ENCODE peak calls at places on chromosomes 5 and 9, in four cellular contexts. One of them, this sample, is unnamed. For H3K4me1, the result is how much of the 10 kb centered on the place peaks cover.

GRCh38 chr9:136409557-136410455 is 608 bp downstream of the ENTR1 start:
- DNase-seq in cardiac muscle cell: peak
- DNase-seq in heart right ventricle: no peak
- DNase-seq in mesendoderm: peak
- DNase-seq in this sample: peak

GRCh38 chr5:54844905-54845566 is 140.4 kb downstream of the ESM1 start:
- DNase-seq in cardiac muscle cell: peak
- DNase-seq in heart right ventricle: no peak
- DNase-seq in mesendoderm: peak
- DNase-seq in this sample: no peak

GRCh38 chr9:2096376-2096970 is 81.3 kb downstream of the SMARCA2 start:
- DNase-seq in cardiac muscle cell: no peak
- DNase-seq in heart right ventricle: no peak
- DNase-seq in mesendoderm: peak
- DNase-seq in this sample: no peak

GRCh38 chr9:38482918-38483592 is 58.8 kb upstream of the IGFBPL1 start:
- DNase-seq in cardiac muscle cell: peak
- DNase-seq in heart right ventricle: no peak
- DNase-seq in mesendoderm: peak
- DNase-seq in this sample: no peak

GRCh38 chr5:74993743-74994142 is 58.6 kb downstream of the GCNT4 start:
- DNase-seq in cardiac muscle cell: no peak
- DNase-seq in heart right ventricle: no peak
- DNase-seq in mesendoderm: no peak
- DNase-seq in this sample: no peak

GRCh38 chr9:23665635-23666034 is 160.4 kb downstream of the ELAVL2 start:
- DNase-seq in cardiac muscle cell: no peak
- DNase-seq in heart right ventricle: no peak
- DNase-seq in mesendoderm: no peak
- DNase-seq in this sample: no peak

GRCh38 chr5:74587300-74587699 is 53.2 kb downstream of the ENC1 start:
- DNase-seq in cardiac muscle cell: no peak
- DNase-seq in heart right ventricle: no peak
- DNase-seq in mesendoderm: peak
- DNase-seq in this sample: no peak

GRCh38 chr5:125874057-125874456 is 549.2 kb upstream of the GRAMD2B start:
- DNase-seq in cardiac muscle cell: no peak
- DNase-seq in heart right ventricle: no peak
- DNase-seq in mesendoderm: no peak
- DNase-seq in this sample: no peak

GRCh38 chr5:159231167-159231566 is 21.8 kb upstream of the RNF145 start:
- DNase-seq in cardiac muscle cell: no peak
- DNase-seq in heart right ventricle: no peak
- DNase-seq in mesendoderm: no peak
- DNase-seq in this sample: no peak

GRCh38 chr9:127021664-127022337 is 100.6 kb downstream of the ANGPTL2 start:
- DNase-seq in cardiac muscle cell: peak
- DNase-seq in heart right ventricle: peak
- DNase-seq in mesendoderm: no peak
- DNase-seq in this sample: peak

GRCh38 chr5:148443998-148444397 is 60.2 kb downstream of the FBXO38 start:
- DNase-seq in cardiac muscle cell: peak
- DNase-seq in heart right ventricle: peak
- DNase-seq in mesendoderm: peak
- DNase-seq in this sample: no peak

GRCh38 chr5:135134686-135135381 is 100.8 kb upstream of the PITX1 start:
- DNase-seq in cardiac muscle cell: no peak
- DNase-seq in heart right ventricle: no peak
- DNase-seq in mesendoderm: no peak
- DNase-seq in this sample: no peak

GRCh38 chr5:136039202-136039601 is 10.4 kb downstream of the TGFBI start:
- DNase-seq in cardiac muscle cell: no peak
- DNase-seq in heart right ventricle: no peak
- DNase-seq in mesendoderm: no peak
- DNase-seq in this sample: no peak

GRCh38 chr5:73892806-73893205 is 266.8 kb downstream of the ARHGEF28 start:
- DNase-seq in cardiac muscle cell: no peak
- DNase-seq in heart right ventricle: no peak
- DNase-seq in mesendoderm: no peak
- DNase-seq in this sample: no peak

GRCh38 chr5:38803246-38803645 is 42.6 kb upstream of the OSMR start:
- DNase-seq in cardiac muscle cell: no peak
- DNase-seq in heart right ventricle: no peak
- DNase-seq in mesendoderm: no peak
- DNase-seq in this sample: no peak

GRCh38 chr5:56525117-56525516 is 290.2 kb upstream of the MAP3K1 start:
- DNase-seq in cardiac muscle cell: no peak
- DNase-seq in heart right ventricle: no peak
- DNase-seq in mesendoderm: no peak
- DNase-seq in this sample: no peak

GRCh38 chr5:140967226-140967893 is 1.1 kb downstream of the PCDHAC2 start:
- DNase-seq in cardiac muscle cell: no peak
- DNase-seq in heart right ventricle: no peak
- DNase-seq in mesendoderm: peak
- DNase-seq in this sample: no peak

GRCh38 chr9:33446507-33447403 is 638 bp downstream of the AQP3 start:
- DNase-seq in cardiac muscle cell: no peak
- DNase-seq in heart right ventricle: peak
- DNase-seq in mesendoderm: peak
- DNase-seq in this sample: no peak

GRCh38 chr9:21903380-21903965 is 90.7 kb downstream of the CDKN2A start:
- DNase-seq in cardiac muscle cell: no peak
- DNase-seq in heart right ventricle: no peak
- DNase-seq in mesendoderm: no peak
- DNase-seq in this sample: no peak

GRCh38 chr9:7246917-7247538 is 489.3 kb downstream of the KDM4C start:
- DNase-seq in cardiac muscle cell: no peak
- DNase-seq in heart right ventricle: no peak
- DNase-seq in mesendoderm: no peak
- DNase-seq in this sample: no peak

GRCh38 chr5:59598547-59598874 is 295.0 kb downstream of the PDE4D start:
- DNase-seq in cardiac muscle cell: no peak
- DNase-seq in heart right ventricle: no peak
- DNase-seq in mesendoderm: no peak
- DNase-seq in this sample: no peak

GRCh38 chr9:121369595-121370265 is at the start of gene STOM:
- DNase-seq in cardiac muscle cell: no peak
- DNase-seq in heart right ventricle: peak
- DNase-seq in mesendoderm: no peak
- DNase-seq in this sample: peak

GRCh38 chr9:13762209-13762608 is 482.7 kb upstream of the MPDZ start:
- DNase-seq in cardiac muscle cell: no peak
- DNase-seq in heart right ventricle: no peak
- DNase-seq in mesendoderm: no peak
- DNase-seq in this sample: no peak

GRCh38 chr5:150589791-150590601 is 50.5 kb upstream of the SYNPO start:
- DNase-seq in cardiac muscle cell: peak
- DNase-seq in heart right ventricle: peak
- DNase-seq in mesendoderm: peak
- DNase-seq in this sample: no peak

GRCh38 chr9:17839744-17840143 is 260.9 kb downstream of the SH3GL2 start:
- DNase-seq in cardiac muscle cell: peak
- DNase-seq in heart right ventricle: no peak
- DNase-seq in mesendoderm: no peak
- DNase-seq in this sample: no peak

GRCh38 chr5:149724884-149725283 is 5.2 kb upstream of the PPARGC1B start:
- DNase-seq in cardiac muscle cell: no peak
- DNase-seq in heart right ventricle: no peak
- DNase-seq in mesendoderm: no peak
- DNase-seq in this sample: no peak

GRCh38 chr9:125646222-125647100 is 60.5 kb downstream of the MAPKAP1 start:
- DNase-seq in cardiac muscle cell: no peak
- DNase-seq in heart right ventricle: no peak
- DNase-seq in mesendoderm: no peak
- DNase-seq in this sample: no peak

GRCh38 chr5:150209020-150209635 is 19.3 kb downstream of the SLC6A7 start:
- DNase-seq in cardiac muscle cell: no peak
- DNase-seq in heart right ventricle: no peak
- DNase-seq in mesendoderm: peak
- DNase-seq in this sample: no peak

GRCh38 chr5:7886849-7887460 is 18.0 kb downstream of the MTRR start:
- DNase-seq in cardiac muscle cell: peak
- DNase-seq in heart right ventricle: no peak
- DNase-seq in mesendoderm: peak
- DNase-seq in this sample: no peak

GRCh38 chr5:127236254-127236653 is 54.3 kb upstream of the MEGF10 start:
- DNase-seq in cardiac muscle cell: no peak
- DNase-seq in heart right ventricle: no peak
- DNase-seq in mesendoderm: no peak
- DNase-seq in this sample: no peak

GRCh38 chr9:9395539-9395938 is 1217.3 kb downstream of the PTPRD start:
- DNase-seq in cardiac muscle cell: no peak
- DNase-seq in heart right ventricle: no peak
- DNase-seq in mesendoderm: no peak
- DNase-seq in this sample: no peak

GRCh38 chr5:76271836-76272235 is 131.2 kb upstream of the IQGAP2 start:
- DNase-seq in cardiac muscle cell: no peak
- DNase-seq in heart right ventricle: no peak
- DNase-seq in mesendoderm: peak
- DNase-seq in this sample: no peak

GRCh38 chr5:126624534-126624933 is 23.8 kb downstream of the PHAX start:
- DNase-seq in cardiac muscle cell: no peak
- DNase-seq in heart right ventricle: no peak
- DNase-seq in mesendoderm: peak
- DNase-seq in this sample: no peak

GRCh38 chr5:180160822-180161221 is 48.2 kb downstream of the RASGEF1C start:
- DNase-seq in cardiac muscle cell: no peak
- DNase-seq in heart right ventricle: no peak
- DNase-seq in mesendoderm: no peak
- DNase-seq in this sample: peak

GRCh38 chr9:80650964-80651555 is 1038.3 kb downstream of the TLE1 start:
- DNase-seq in cardiac muscle cell: no peak
- DNase-seq in heart right ventricle: peak
- DNase-seq in mesendoderm: no peak
- DNase-seq in this sample: no peak

GRCh38 chr9:128575921-128576320 is 23.5 kb downstream of the SPTAN1 start:
- DNase-seq in cardiac muscle cell: no peak
- DNase-seq in heart right ventricle: no peak
- DNase-seq in mesendoderm: no peak
- DNase-seq in this sample: no peak

GRCh38 chr5:133397432-133397831 is 214.9 kb downstream of the FSTL4 start:
- DNase-seq in cardiac muscle cell: no peak
- DNase-seq in heart right ventricle: no peak
- DNase-seq in mesendoderm: no peak
- DNase-seq in this sample: peak

GRCh38 chr9:96126321-96126881 is 175.6 kb downstream of the HSD17B3 start:
- DNase-seq in cardiac muscle cell: no peak
- DNase-seq in heart right ventricle: no peak
- DNase-seq in mesendoderm: no peak
- DNase-seq in this sample: no peak

GRCh38 chr5:166320923-166321480 is 1970.4 kb upstream of the WWC1 start:
- DNase-seq in cardiac muscle cell: no peak
- DNase-seq in heart right ventricle: no peak
- DNase-seq in mesendoderm: no peak
- DNase-seq in this sample: no peak
- H3K4me1 ChIP-seq in cardiac muscle cell: under half
- H3K4me1 ChIP-seq in heart right ventricle: under half
- H3K4me1 ChIP-seq in mesendoderm: under half
- H3K4me1 ChIP-seq in this sample: under half

GRCh38 chr9:694499-695154 is 146.9 kb upstream of the DMRT1 start:
- DNase-seq in cardiac muscle cell: no peak
- DNase-seq in heart right ventricle: peak
- DNase-seq in mesendoderm: no peak
- DNase-seq in this sample: no peak
- H3K27ac ChIP-seq in cardiac muscle cell: no peak
- H3K27ac ChIP-seq in heart right ventricle: peak
- H3K27ac ChIP-seq in mesendoderm: no peak
- H3K27ac ChIP-seq in this sample: peak

GRCh38 chr5:171945066-171945465 is 61.4 kb downstream of the FBXW11 start:
- DNase-seq in cardiac muscle cell: no peak
- DNase-seq in heart right ventricle: no peak
- DNase-seq in mesendoderm: no peak
- DNase-seq in this sample: no peak
- H3K4me1 ChIP-seq in cardiac muscle cell: under half
- H3K4me1 ChIP-seq in heart right ventricle: under half
- H3K4me1 ChIP-seq in mesendoderm: under half
- H3K4me1 ChIP-seq in this sample: under half

GRCh38 chr5:173590436-173591299 is 25.8 kb downstream of the BOD1 start:
- DNase-seq in cardiac muscle cell: no peak
- DNase-seq in heart right ventricle: peak
- DNase-seq in mesendoderm: no peak
- DNase-seq in this sample: no peak
- H3K27ac ChIP-seq in cardiac muscle cell: no peak
- H3K27ac ChIP-seq in heart right ventricle: no peak
- H3K27ac ChIP-seq in mesendoderm: no peak
- H3K27ac ChIP-seq in this sample: peak

GRCh38 chr9:114366334-114367128 is 21.3 kb downstream of the AKNA start:
- DNase-seq in cardiac muscle cell: no peak
- DNase-seq in heart right ventricle: no peak
- DNase-seq in mesendoderm: no peak
- DNase-seq in this sample: no peak

GRCh38 chr9:114370251-114370984 is 17.4 kb downstream of the AKNA start:
- DNase-seq in cardiac muscle cell: no peak
- DNase-seq in heart right ventricle: no peak
- DNase-seq in mesendoderm: peak
- DNase-seq in this sample: no peak

GRCh38 chr9:114367406-114367805 is 20.4 kb downstream of the AKNA start:
- DNase-seq in cardiac muscle cell: no peak
- DNase-seq in heart right ventricle: no peak
- DNase-seq in mesendoderm: no peak
- DNase-seq in this sample: no peak

GRCh38 chr9:114369567-114370240 is 18.1 kb downstream of the AKNA start:
- DNase-seq in cardiac muscle cell: no peak
- DNase-seq in heart right ventricle: no peak
- DNase-seq in mesendoderm: no peak
- DNase-seq in this sample: no peak

GRCh38 chr9:114367823-114368609 is 19.8 kb downstream of the AKNA start:
- DNase-seq in cardiac muscle cell: no peak
- DNase-seq in heart right ventricle: no peak
- DNase-seq in mesendoderm: no peak
- DNase-seq in this sample: no peak
- H3K4me1 ChIP-seq in cardiac muscle cell: under half
- H3K4me1 ChIP-seq in heart right ventricle: under half
- H3K4me1 ChIP-seq in mesendoderm: under half
- H3K4me1 ChIP-seq in this sample: under half

This sample was measured in suprapubic skin.